ENCODE peak calls at places on chromosomes 3 and 15, in eight cellular contexts. One of them, this sample, is unnamed.

GRCh38 chr15:86231864-86232801 is 152.5 kb downstream of the AGBL1 start:
- DNase-seq in mammary epithelial cell: peak
- DNase-seq in GM23338: peak
- DNase-seq in foreskin keratinocyte: peak
- DNase-seq in cardiac muscle cell: peak
- DNase-seq in esophagus muscularis mucosa: no peak
- DNase-seq in pancreas: no peak
- DNase-seq in colonic mucosa: peak
- DNase-seq in this sample: no peak

GRCh38 chr15:58182460-58183163 is 44.4 kb downstream of the AQP9 start:
- DNase-seq in pancreas: peak
- DNase-seq in GM23338: peak
- DNase-seq in cardiac muscle cell: peak
- DNase-seq in colonic mucosa: no peak
- DNase-seq in esophagus muscularis mucosa: no peak
- DNase-seq in foreskin keratinocyte: peak
- DNase-seq in mammary epithelial cell: peak
- DNase-seq in this sample: peak

GRCh38 chr15:63439536-63440264 is 58.1 kb upstream of the CA12 start:
- DNase-seq in mammary epithelial cell: no peak
- DNase-seq in esophagus muscularis mucosa: no peak
- DNase-seq in cardiac muscle cell: no peak
- DNase-seq in colonic mucosa: no peak
- DNase-seq in GM23338: no peak
- DNase-seq in foreskin keratinocyte: no peak
- DNase-seq in pancreas: no peak
- DNase-seq in this sample: no peak

GRCh38 chr3:156350786-156351185 is 204.1 kb downstream of the SSR3 start:
- DNase-seq in mammary epithelial cell: no peak
- DNase-seq in cardiac muscle cell: no peak
- DNase-seq in foreskin keratinocyte: no peak
- DNase-seq in pancreas: no peak
- DNase-seq in colonic mucosa: no peak
- DNase-seq in GM23338: no peak
- DNase-seq in esophagus muscularis mucosa: no peak
- DNase-seq in this sample: no peak

GRCh38 chr15:83243634-83244033 is 36.0 kb upstream of the HDGFL3 start:
- DNase-seq in pancreas: no peak
- DNase-seq in esophagus muscularis mucosa: no peak
- DNase-seq in colonic mucosa: no peak
- DNase-seq in mammary epithelial cell: no peak
- DNase-seq in cardiac muscle cell: no peak
- DNase-seq in foreskin keratinocyte: no peak
- DNase-seq in GM23338: peak
- DNase-seq in this sample: no peak

GRCh38 chr3:40546811-40547210 is 22.1 kb downstream of the ZNF621 start:
- DNase-seq in GM23338: no peak
- DNase-seq in cardiac muscle cell: no peak
- DNase-seq in esophagus muscularis mucosa: no peak
- DNase-seq in colonic mucosa: no peak
- DNase-seq in foreskin keratinocyte: peak
- DNase-seq in mammary epithelial cell: peak
- DNase-seq in pancreas: no peak
- DNase-seq in this sample: peak

GRCh38 chr15:81107889-81108288 is 26.2 kb upstream of the CFAP161 start:
- DNase-seq in colonic mucosa: no peak
- DNase-seq in GM23338: no peak
- DNase-seq in mammary epithelial cell: no peak
- DNase-seq in cardiac muscle cell: no peak
- DNase-seq in pancreas: no peak
- DNase-seq in foreskin keratinocyte: no peak
- DNase-seq in esophagus muscularis mucosa: no peak
- DNase-seq in this sample: no peak

GRCh38 chr3:155131104-155131503 is 51.0 kb downstream of the MME start:
- DNase-seq in esophagus muscularis mucosa: no peak
- DNase-seq in foreskin keratinocyte: peak
- DNase-seq in colonic mucosa: no peak
- DNase-seq in GM23338: no peak
- DNase-seq in mammary epithelial cell: peak
- DNase-seq in cardiac muscle cell: peak
- DNase-seq in pancreas: no peak
- DNase-seq in this sample: peak

GRCh38 chr3:158486200-158486599 is 84.8 kb upstream of the MLF1 start:
- DNase-seq in cardiac muscle cell: no peak
- DNase-seq in colonic mucosa: no peak
- DNase-seq in esophagus muscularis mucosa: no peak
- DNase-seq in pancreas: no peak
- DNase-seq in GM23338: no peak
- DNase-seq in mammary epithelial cell: no peak
- DNase-seq in foreskin keratinocyte: no peak
- DNase-seq in this sample: no peak

GRCh38 chr15:86872782-86873181 is 793.1 kb downstream of the AGBL1 start:
- DNase-seq in esophagus muscularis mucosa: no peak
- DNase-seq in mammary epithelial cell: no peak
- DNase-seq in pancreas: no peak
- DNase-seq in cardiac muscle cell: no peak
- DNase-seq in colonic mucosa: no peak
- DNase-seq in GM23338: no peak
- DNase-seq in foreskin keratinocyte: no peak
- DNase-seq in this sample: no peak

GRCh38 chr3:38698061-38698460 is 48.6 kb upstream of the SCN5A start:
- DNase-seq in foreskin keratinocyte: no peak
- DNase-seq in pancreas: no peak
- DNase-seq in mammary epithelial cell: no peak
- DNase-seq in GM23338: no peak
- DNase-seq in esophagus muscularis mucosa: peak
- DNase-seq in colonic mucosa: no peak
- DNase-seq in cardiac muscle cell: no peak
- DNase-seq in this sample: no peak

GRCh38 chr3:9123849-9124248 is 125.6 kb downstream of the SRGAP3 start:
- DNase-seq in cardiac muscle cell: no peak
- DNase-seq in pancreas: no peak
- DNase-seq in foreskin keratinocyte: no peak
- DNase-seq in colonic mucosa: no peak
- DNase-seq in esophagus muscularis mucosa: no peak
- DNase-seq in GM23338: no peak
- DNase-seq in mammary epithelial cell: no peak
- DNase-seq in this sample: no peak

GRCh38 chr15:22735781-22736180 is 50.7 kb upstream of the NIPA1 start:
- DNase-seq in esophagus muscularis mucosa: no peak
- DNase-seq in colonic mucosa: no peak
- DNase-seq in cardiac muscle cell: no peak
- DNase-seq in GM23338: no peak
- DNase-seq in foreskin keratinocyte: no peak
- DNase-seq in pancreas: no peak
- DNase-seq in mammary epithelial cell: no peak
- DNase-seq in this sample: no peak

GRCh38 chr3:63478962-63479660 is 173.4 kb upstream of the SNTN start:
- DNase-seq in pancreas: no peak
- DNase-seq in cardiac muscle cell: no peak
- DNase-seq in mammary epithelial cell: no peak
- DNase-seq in foreskin keratinocyte: no peak
- DNase-seq in esophagus muscularis mucosa: no peak
- DNase-seq in GM23338: no peak
- DNase-seq in colonic mucosa: no peak
- DNase-seq in this sample: no peak

GRCh38 chr15:33135355-33135781 is 59.1 kb downstream of the FMN1 start:
- DNase-seq in esophagus muscularis mucosa: no peak
- DNase-seq in mammary epithelial cell: no peak
- DNase-seq in pancreas: no peak
- DNase-seq in GM23338: no peak
- DNase-seq in colonic mucosa: no peak
- DNase-seq in foreskin keratinocyte: no peak
- DNase-seq in cardiac muscle cell: no peak
- DNase-seq in this sample: no peak

GRCh38 chr3:16849240-16849639 is 35.5 kb upstream of the PLCL2 start:
- DNase-seq in mammary epithelial cell: no peak
- DNase-seq in foreskin keratinocyte: no peak
- DNase-seq in colonic mucosa: peak
- DNase-seq in pancreas: peak
- DNase-seq in esophagus muscularis mucosa: no peak
- DNase-seq in cardiac muscle cell: peak
- DNase-seq in GM23338: peak
- DNase-seq in this sample: no peak

GRCh38 chr3:72088486-72089025 is 303.6 kb upstream of the PROK2 start:
- DNase-seq in foreskin keratinocyte: no peak
- DNase-seq in GM23338: peak
- DNase-seq in colonic mucosa: no peak
- DNase-seq in mammary epithelial cell: no peak
- DNase-seq in esophagus muscularis mucosa: no peak
- DNase-seq in pancreas: no peak
- DNase-seq in cardiac muscle cell: no peak
- DNase-seq in this sample: no peak
- TF ChIP-seq CTCF in foreskin keratinocyte: no peak
- TF ChIP-seq CTCF in GM23338: no peak
- TF ChIP-seq CTCF in colonic mucosa: no peak
- TF ChIP-seq CTCF in mammary epithelial cell: no peak
- TF ChIP-seq CTCF in esophagus muscularis mucosa: no peak
- TF ChIP-seq CTCF in pancreas: no peak
- TF ChIP-seq CTCF in cardiac muscle cell: no peak
- TF ChIP-seq CTCF in this sample: no peak

GRCh38 chr3:20079621-20080020 is 39.4 kb downstream of the KAT2B start:
- DNase-seq in pancreas: no peak
- DNase-seq in GM23338: no peak
- DNase-seq in colonic mucosa: no peak
- DNase-seq in esophagus muscularis mucosa: no peak
- DNase-seq in mammary epithelial cell: no peak
- DNase-seq in cardiac muscle cell: no peak
- DNase-seq in foreskin keratinocyte: no peak
- DNase-seq in this sample: no peak
- H3K27ac ChIP-seq in pancreas: no peak
- H3K27ac ChIP-seq in GM23338: no peak
- H3K27ac ChIP-seq in colonic mucosa: no peak
- H3K27ac ChIP-seq in esophagus muscularis mucosa: no peak
- H3K27ac ChIP-seq in mammary epithelial cell: no peak
- H3K27ac ChIP-seq in cardiac muscle cell: no peak
- H3K27ac ChIP-seq in foreskin keratinocyte: no peak
- H3K27ac ChIP-seq in this sample: no peak

GRCh38 chr3:13883681-13884080 is 3.8 kb upstream of the WNT7A start:
- DNase-seq in esophagus muscularis mucosa: peak
- DNase-seq in mammary epithelial cell: no peak
- DNase-seq in cardiac muscle cell: no peak
- DNase-seq in GM23338: no peak
- DNase-seq in foreskin keratinocyte: no peak
- DNase-seq in colonic mucosa: no peak
- DNase-seq in pancreas: no peak
- DNase-seq in this sample: no peak

GRCh38 chr3:13887746-13888300 is 8.0 kb upstream of the WNT7A start:
- DNase-seq in foreskin keratinocyte: no peak
- DNase-seq in cardiac muscle cell: no peak
- DNase-seq in esophagus muscularis mucosa: peak
- DNase-seq in colonic mucosa: no peak
- DNase-seq in GM23338: no peak
- DNase-seq in pancreas: no peak
- DNase-seq in mammary epithelial cell: no peak
- DNase-seq in this sample: no peak

GRCh38 chr3:13884851-13885703 is 5.2 kb upstream of the WNT7A start:
- DNase-seq in foreskin keratinocyte: peak
- DNase-seq in GM23338: peak
- DNase-seq in cardiac muscle cell: peak
- DNase-seq in esophagus muscularis mucosa: peak
- DNase-seq in colonic mucosa: peak
- DNase-seq in pancreas: peak
- DNase-seq in mammary epithelial cell: peak
- DNase-seq in this sample: no peak

GRCh38 chr3:13886593-13887129 is 6.8 kb upstream of the WNT7A start:
- DNase-seq in colonic mucosa: no peak
- DNase-seq in esophagus muscularis mucosa: peak
- DNase-seq in foreskin keratinocyte: no peak
- DNase-seq in mammary epithelial cell: no peak
- DNase-seq in cardiac muscle cell: no peak
- DNase-seq in GM23338: no peak
- DNase-seq in pancreas: no peak
- DNase-seq in this sample: no peak

DNA sequence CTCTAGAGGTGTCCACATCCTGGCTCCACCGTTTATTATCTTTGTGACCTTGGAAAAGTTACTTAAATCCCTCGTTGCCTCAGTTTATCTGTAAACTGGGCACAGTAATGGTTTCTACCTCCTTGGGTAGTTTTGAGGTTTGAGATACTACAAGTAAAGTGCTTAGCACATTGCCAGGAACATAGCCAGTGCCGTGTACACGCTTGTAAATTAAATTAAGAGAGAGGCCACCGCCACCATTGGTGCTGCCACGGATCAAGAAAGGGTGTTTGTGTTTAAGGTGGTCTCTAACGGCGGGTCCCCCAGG is 5.8 kb upstream of the WNT7A start:
- DNase-seq in foreskin keratinocyte: no peak
- DNase-seq in GM23338: no peak
- DNase-seq in mammary epithelial cell: no peak
- DNase-seq in colonic mucosa: no peak
- DNase-seq in cardiac muscle cell: no peak
- DNase-seq in esophagus muscularis mucosa: peak
- DNase-seq in pancreas: no peak
- DNase-seq in this sample: no peak
- TF ChIP-seq CTCF in foreskin keratinocyte: no peak
- TF ChIP-seq CTCF in GM23338: no peak
- TF ChIP-seq CTCF in mammary epithelial cell: no peak
- TF ChIP-seq CTCF in colonic mucosa: no peak
- TF ChIP-seq CTCF in cardiac muscle cell: no peak
- TF ChIP-seq CTCF in esophagus muscularis mucosa: no peak
- TF ChIP-seq CTCF in pancreas: no peak
- TF ChIP-seq CTCF in this sample: no peak

GRCh38 chr15:94297543-94297942 is 66.2 kb downstream of the MCTP2 start:
- DNase-seq in mammary epithelial cell: no peak
- DNase-seq in esophagus muscularis mucosa: no peak
- DNase-seq in colonic mucosa: peak
- DNase-seq in pancreas: no peak
- DNase-seq in GM23338: no peak
- DNase-seq in foreskin keratinocyte: no peak
- DNase-seq in cardiac muscle cell: no peak
- DNase-seq in this sample: no peak
- H3K27ac ChIP-seq in mammary epithelial cell: no peak
- H3K27ac ChIP-seq in esophagus muscularis mucosa: no peak
- H3K27ac ChIP-seq in colonic mucosa: peak
- H3K27ac ChIP-seq in pancreas: no peak
- H3K27ac ChIP-seq in GM23338: no peak
- H3K27ac ChIP-seq in foreskin keratinocyte: no peak
- H3K27ac ChIP-seq in cardiac muscle cell: no peak
- H3K27ac ChIP-seq in this sample: no peak

DNA sequence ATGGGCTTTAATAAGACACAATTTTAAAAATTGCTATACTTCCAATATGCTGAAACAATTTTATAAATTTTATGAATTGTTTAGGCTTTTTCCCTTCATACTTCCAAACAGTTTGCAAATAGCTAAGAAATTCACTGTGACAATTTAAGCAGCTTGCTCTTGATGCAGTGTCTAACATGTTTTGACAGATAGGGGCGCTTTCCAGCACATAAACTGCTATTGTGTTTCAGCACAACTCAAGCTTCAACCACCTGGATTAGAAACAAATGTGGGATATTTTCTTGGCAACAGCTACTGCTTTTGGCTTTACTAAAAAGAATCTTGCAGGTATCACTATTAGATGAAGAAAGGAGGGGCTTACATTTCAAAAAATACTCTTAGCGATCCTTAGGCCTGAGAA is 565.8 kb upstream of the DPPA4 start:
- DNase-seq in GM23338: peak
- DNase-seq in mammary epithelial cell: no peak
- DNase-seq in esophagus muscularis mucosa: no peak
- DNase-seq in foreskin keratinocyte: no peak
- DNase-seq in pancreas: no peak
- DNase-seq in colonic mucosa: no peak
- DNase-seq in cardiac muscle cell: peak
- DNase-seq in this sample: no peak
- TF ChIP-seq CTCF in GM23338: peak
- TF ChIP-seq CTCF in mammary epithelial cell: peak
- TF ChIP-seq CTCF in esophagus muscularis mucosa: no peak
- TF ChIP-seq CTCF in foreskin keratinocyte: peak
- TF ChIP-seq CTCF in pancreas: no peak
- TF ChIP-seq CTCF in colonic mucosa: no peak
- TF ChIP-seq CTCF in cardiac muscle cell: no peak
- TF ChIP-seq CTCF in this sample: no peak

This sample was measured in AG04450.